ENCODE peak calls at places on chromosomes 4 and X, in six cellular contexts. G is HCT116, K is stomach, U is K562, Y is ovary, N is spleen. S is an unnamed sample.

GRCh38 chr4:120718979-120719566 is 203.5 kb downstream of the PRDM5 start:
- DNase-seq in G (peak), K (no peak), U (no peak), Y (peak), N (no peak), S (peak)

GRCh38 chrX:138150709-138151108 is 560.8 kb downstream of the FGF13 start:
- DNase-seq in G (no peak), K (no peak), U (no peak), Y (no peak), N (no peak), S (peak)

GRCh38 chrX:104324871-104325585 is 70.3 kb upstream of the ESX1 start:
- DNase-seq in G (no peak), K (no peak), U (no peak), Y (no peak), N (no peak), S (no peak)

GRCh38 chr4:56684320-56684719 is 3.2 kb upstream of the HOPX start:
- DNase-seq in G (no peak), K (no peak), U (no peak), Y (no peak), N (no peak), S (no peak)

GRCh38 chr4:41258783-41259182 is 2.1 kb downstream of the UCHL1 start:
- DNase-seq in G (peak), K (no peak), U (no peak), Y (peak), N (no peak), S (peak)

GRCh38 chr4:28287837-28288236 is 1427.2 kb downstream of the STIM2 start:
- DNase-seq in G (no peak), K (no peak), U (no peak), Y (no peak), N (no peak), S (no peak)

GRCh38 chrX:150450519-150451177 is 87.5 kb downstream of the MAMLD1 start:
- DNase-seq in G (no peak), K (no peak), U (no peak), Y (no peak), N (no peak), S (no peak)

GRCh38 chr4:95548738-95549245 is at the start of gene UNC5C:
- DNase-seq in G (no peak), K (peak), U (no peak), Y (peak), N (peak), S (no peak)

GRCh38 chr4:947491-947971 is 15.3 kb downstream of the TMEM175 start:
- DNase-seq in G (no peak), K (no peak), U (no peak), Y (peak), N (peak), S (no peak)

GRCh38 chr4:169270156-169270809 is 473 bp downstream of the SH3RF1 start:
- DNase-seq in G (no peak), K (peak), U (peak), Y (peak), N (peak), S (peak)
- TF ChIP-seq POLR2A in G (no peak), K (no peak), U (no peak), Y (no peak), N (no peak), S (no peak)

DNA sequence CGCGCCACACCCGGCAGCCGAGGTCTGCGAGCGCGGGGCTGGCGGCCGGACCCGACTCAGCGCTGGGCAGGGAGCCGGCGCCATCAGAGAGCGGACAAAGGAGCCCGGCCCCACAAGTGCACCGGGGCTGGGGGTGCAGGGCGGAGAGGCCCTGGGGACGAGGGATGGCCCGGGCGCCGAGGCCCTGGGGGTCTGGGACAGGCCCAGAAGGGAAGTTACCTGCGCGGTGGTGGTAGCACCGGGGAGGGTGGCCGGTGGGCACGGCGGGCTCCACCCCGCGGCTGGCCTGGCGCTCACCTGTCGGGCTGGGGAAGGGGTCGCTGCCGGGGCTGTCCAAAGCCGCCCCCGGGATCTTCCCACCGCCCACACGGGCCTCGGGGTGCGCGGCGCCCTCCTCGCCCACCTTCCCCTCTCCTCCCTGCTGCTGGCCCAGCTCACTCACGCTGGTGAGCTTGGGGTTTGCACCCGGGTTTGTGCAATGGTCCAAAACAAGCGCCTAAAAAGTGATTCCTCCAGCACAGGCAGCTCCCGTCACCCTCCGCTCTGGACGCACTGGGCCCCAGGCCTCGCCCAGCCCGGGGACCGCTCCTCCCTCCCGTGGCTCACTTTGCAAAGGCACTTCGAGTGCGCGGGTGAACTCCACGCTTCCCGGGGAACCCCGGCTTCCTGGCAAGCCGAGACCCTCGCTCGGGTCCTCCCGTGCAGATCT is at the start of gene CTPS2:
- DNase-seq in G (no peak), K (peak), U (peak), Y (peak), N (peak), S (peak)
- TF ChIP-seq POLR2A in G (no peak), K (no peak), U (peak), Y (no peak), N (no peak), S (peak)

GRCh38 chr4:140374130-140374477 is 658 bp downstream of the SCOC start:
- DNase-seq in G (no peak), K (no peak), U (no peak), Y (no peak), N (no peak), S (peak)

GRCh38 chr4:140368686-140369085 is 4.8 kb upstream of the SCOC start:
- DNase-seq in G (no peak), K (no peak), U (no peak), Y (no peak), N (no peak), S (no peak)

GRCh38 chr4:140373328-140374129 is at the start of gene SCOC:
- DNase-seq in G (peak), K (peak), U (peak), Y (peak), N (peak), S (peak)

GRCh38 chr4:140367738-140368137 is 5.7 kb upstream of the SCOC start:
- DNase-seq in G (peak), K (no peak), U (no peak), Y (no peak), N (no peak), S (no peak)

DNA sequence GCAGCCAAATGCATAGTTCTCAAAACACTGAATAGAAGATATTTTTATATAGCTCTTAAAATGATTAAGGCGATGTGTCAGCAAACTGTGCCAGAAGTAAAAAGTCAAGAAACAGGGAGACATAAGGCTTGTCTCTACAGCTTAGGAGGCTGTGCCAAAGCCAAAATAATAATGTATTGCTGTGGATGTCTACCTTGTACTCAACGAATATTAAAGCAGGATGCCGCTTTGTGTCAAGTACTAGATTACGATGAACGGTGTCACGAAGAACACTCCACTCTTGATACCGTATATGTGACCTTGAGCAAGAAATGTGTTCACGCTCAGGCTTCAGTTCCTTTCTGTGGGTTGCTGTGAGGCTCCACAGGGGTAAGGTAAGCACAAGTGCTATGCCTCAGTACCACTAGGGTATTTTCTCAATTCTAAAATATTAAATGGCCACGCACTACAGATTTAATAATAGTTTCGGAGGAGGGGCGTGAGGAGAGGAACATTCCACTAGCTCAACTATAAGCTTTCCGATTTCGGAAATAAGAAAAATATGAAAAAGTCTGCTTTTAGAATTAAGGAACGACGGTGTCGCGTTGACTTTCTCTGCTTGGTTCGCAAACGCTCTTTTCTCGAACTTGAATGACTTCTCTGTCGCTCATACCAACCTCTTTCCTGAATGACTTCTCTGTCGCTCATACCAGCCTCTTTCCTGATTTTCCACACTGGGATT is 679 bp upstream of the SCOC start:
- DNase-seq in G (peak), K (no peak), U (peak), Y (no peak), N (no peak), S (peak)
- TF ChIP-seq POLR2A in G (no peak), K (no peak), U (no peak), Y (no peak), N (peak), S (no peak)

DNA sequence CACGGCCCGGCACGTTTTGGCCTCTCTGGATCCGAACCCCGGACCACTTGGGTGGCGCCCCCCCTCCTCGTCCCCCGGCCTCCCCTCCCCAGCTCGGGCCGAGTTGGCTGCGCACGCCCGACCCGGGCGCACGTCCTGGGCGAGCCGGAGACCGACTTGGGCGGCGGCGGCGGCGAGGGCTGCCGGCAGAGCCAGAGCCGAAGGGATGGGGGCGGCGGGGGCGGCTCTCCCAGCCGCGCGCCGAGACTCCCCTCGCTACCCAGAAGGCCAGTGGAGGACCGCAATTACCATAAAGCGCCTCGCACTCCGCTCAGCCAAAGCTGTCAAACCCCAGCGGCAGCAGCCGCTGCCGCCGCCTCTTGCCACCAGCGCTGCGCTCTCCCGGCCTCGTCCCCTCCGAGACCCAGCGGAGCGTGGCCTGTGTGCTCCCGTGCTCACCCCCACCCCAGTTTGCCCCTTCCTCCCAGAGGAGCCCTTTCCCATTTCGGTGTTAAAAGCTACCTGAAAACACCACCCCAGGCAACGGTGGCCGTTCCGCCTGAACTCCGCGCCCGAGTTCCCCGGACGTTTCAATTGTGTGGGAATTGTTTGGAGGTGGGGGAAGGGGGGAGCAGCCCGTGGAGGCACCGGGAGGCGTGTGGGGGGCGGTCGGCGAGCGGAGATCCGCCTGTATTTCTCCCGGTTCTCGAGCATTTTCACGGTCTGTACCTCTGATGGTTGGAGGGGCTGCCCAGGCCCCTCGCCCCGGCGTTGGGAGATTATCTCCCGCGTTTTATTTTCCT is 697 bp upstream of the BCOR start:
- DNase-seq in G (no peak), K (no peak), U (no peak), Y (no peak), N (peak), S (peak)
- TF ChIP-seq POLR2A in G (no peak), K (no peak), U (peak), Y (no peak), N (no peak), S (no peak)

DNA sequence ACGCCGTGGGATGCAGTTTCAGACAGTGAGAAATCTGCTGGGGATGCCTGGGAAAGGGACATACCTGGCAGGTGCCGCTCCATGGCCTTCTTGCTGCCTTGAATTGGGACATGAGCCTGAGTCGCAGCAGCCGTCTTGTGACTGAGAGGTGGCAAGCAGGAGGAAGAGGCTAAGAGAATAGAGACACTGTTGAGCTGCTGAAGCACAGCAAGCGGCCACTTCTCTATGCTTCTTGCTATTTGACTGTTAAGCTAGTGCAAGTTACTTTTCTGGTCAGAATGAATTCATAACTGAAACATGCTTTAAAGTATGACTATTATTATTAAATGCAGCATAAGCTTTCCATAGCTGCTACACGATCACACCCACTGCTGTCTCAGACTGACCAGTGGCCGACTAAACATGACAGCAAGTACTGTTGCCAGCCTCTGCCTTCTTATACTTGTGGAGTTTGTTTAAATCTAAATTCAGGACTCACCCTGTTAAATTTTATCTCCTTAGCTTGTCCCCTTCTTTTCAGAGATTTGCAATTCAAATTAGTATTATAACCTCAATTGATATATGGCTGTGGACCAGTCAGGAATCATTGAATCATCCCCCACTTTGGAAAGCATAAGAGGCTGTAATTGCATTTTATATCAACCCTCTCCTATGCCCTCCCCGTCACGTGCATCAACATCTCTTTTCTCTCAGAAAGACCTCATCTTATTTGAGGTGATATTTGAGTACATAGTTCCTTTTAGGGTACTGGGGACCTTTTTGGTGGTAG is 24.8 kb upstream of the ACSL1 start:
- DNase-seq in G (no peak), K (no peak), U (no peak), Y (no peak), N (peak), S (no peak)
- TF ChIP-seq POLR2A in G (no peak), K (no peak), U (no peak), Y (no peak), N (no peak), S (no peak)

GRCh38 chrX:130268500-130269170 is at the start of gene ZNF280C:
- DNase-seq in G (peak), K (peak), U (peak), Y (peak), N (peak), S (peak)
- TF ChIP-seq POLR2A in G (peak), K (no peak), U (peak), Y (peak), N (peak), S (peak)

GRCh38 chr4:76585897-76586360 is 150.9 kb downstream of the SHROOM3 start:
- DNase-seq in G (peak), K (peak), U (no peak), Y (peak), N (peak), S (no peak)
- TF ChIP-seq POLR2A in G (no peak), K (no peak), U (no peak), Y (no peak), N (no peak), S (no peak)

S was measured in erythroblast.